ENCODE peak calls at places on chromosomes 6 and 20, in seven cellular contexts. B, S, T, V, C, E and W are unnamed samples.

GRCh38 chr6:111985202-111985731 is 68.6 kb upstream of the CCN6 start:
- DNase-seq in T (peak), C (no peak), B (no peak), S (peak), V (no peak), E (no peak), W (no peak)

GRCh38 chr20:1002682-1003561 is 811 bp upstream of the RSPO4 start:
- DNase-seq in C (no peak), B (no peak), T (no peak), S (no peak), E (no peak), V (peak), W (no peak)

GRCh38 chr20:41245086-41245707 is 72.3 kb downstream of the ZHX3 start:
- DNase-seq in B (no peak), S (no peak), C (no peak), V (no peak), T (no peak), E (no peak), W (no peak)

GRCh38 chr20:20785226-20785625 is 72.8 kb upstream of the RALGAPA2 start:
- DNase-seq in V (no peak), S (no peak), E (no peak), C (no peak), T (no peak), B (no peak), W (no peak)

GRCh38 chr20:46174469-46175126 is 56.5 kb downstream of the CD40 start:
- DNase-seq in C (peak), B (peak), T (peak), S (no peak), E (peak), V (peak), W (peak)

GRCh38 chr6:43934183-43934802 is 164.3 kb downstream of the VEGFA start:
- DNase-seq in V (no peak), C (no peak), E (no peak), B (no peak), T (no peak), S (no peak), W (no peak)

GRCh38 chr6:144115219-144115618 is 19.8 kb upstream of the SF3B5 start:
- DNase-seq in C (no peak), T (no peak), B (no peak), V (no peak), E (no peak), S (no peak), W (no peak)

GRCh38 chr6:109182590-109182989 is 87.3 kb downstream of the CEP57L1 start:
- DNase-seq in V (no peak), B (no peak), T (no peak), S (no peak), E (no peak), C (no peak), W (no peak)

GRCh38 chr6:56536536-56536935 is 106.2 kb downstream of the DST start:
- DNase-seq in V (no peak), C (no peak), T (peak), S (no peak), B (no peak), E (no peak), W (no peak)

GRCh38 chr6:27669278-27669797 is 196.4 kb upstream of the ZNF184 start:
- DNase-seq in S (no peak), E (no peak), B (no peak), V (no peak), T (no peak), C (no peak), W (no peak)

GRCh38 chr6:113363866-113364265 is 493.3 kb upstream of the MARCKS start:
- DNase-seq in C (no peak), B (no peak), S (no peak), E (no peak), T (no peak), V (no peak), W (no peak)

GRCh38 chr6:38638941-38639497 is 710 bp downstream of the BTBD9 start:
- DNase-seq in V (peak), E (peak), S (no peak), B (no peak), T (no peak), C (no peak), W (peak)

GRCh38 chr6:87784690-87785089 is 82.7 kb upstream of the AKIRIN2 start:
- DNase-seq in E (no peak), B (no peak), V (no peak), C (no peak), S (no peak), T (no peak), W (no peak)

GRCh38 chr6:39003072-39003471 is 45.5 kb upstream of the GLP1R start:
- DNase-seq in C (no peak), S (no peak), T (no peak), V (peak), E (peak), B (peak), W (no peak)

GRCh38 chr6:154354265-154354777 is 2.3 kb downstream of the IPCEF1 start:
- DNase-seq in C (no peak), B (no peak), S (no peak), T (no peak), V (no peak), E (no peak), W (no peak)

GRCh38 chr6:81708306-81708705 is 44.2 kb downstream of the TENT5A start:
- DNase-seq in T (peak), C (no peak), E (no peak), B (no peak), S (no peak), V (no peak), W (no peak)

GRCh38 chr6:10259676-10260075 is 155.2 kb downstream of the TFAP2A start:
- DNase-seq in T (no peak), B (no peak), C (no peak), E (no peak), S (no peak), V (no peak), W (no peak)

GRCh38 chr6:24858154-24858801 is 59.6 kb upstream of the ARMH2 start:
- DNase-seq in T (no peak), C (no peak), B (no peak), V (no peak), S (no peak), E (no peak), W (peak)

GRCh38 chr6:109406196-109406595 is 23.9 kb upstream of the CD164 start:
- DNase-seq in C (no peak), S (no peak), B (no peak), T (no peak), E (no peak), V (no peak), W (no peak)

GRCh38 chr6:112576421-112576820 is 229.3 kb downstream of the RFPL4B start:
- DNase-seq in C (no peak), E (no peak), T (peak), B (no peak), V (no peak), S (no peak), W (no peak)

GRCh38 chr6:113031591-113031990 is 684.5 kb downstream of the RFPL4B start:
- DNase-seq in T (no peak), S (no peak), C (no peak), B (no peak), E (no peak), V (no peak), W (no peak)

GRCh38 chr6:157539421-157539822 is 158.4 kb downstream of the ZDHHC14 start:
- DNase-seq in T (no peak), V (no peak), B (no peak), C (no peak), E (no peak), S (no peak), W (no peak)

GRCh38 chr6:6818078-6818639 is 229.6 kb downstream of the LY86 start:
- DNase-seq in V (no peak), B (no peak), C (no peak), S (no peak), T (no peak), E (no peak), W (no peak)

GRCh38 chr20:4875578-4876067 is 125.7 kb downstream of the SLC23A2 start:
- DNase-seq in B (no peak), S (no peak), C (no peak), V (peak), E (no peak), T (no peak), W (no peak)

GRCh38 chr20:22446613-22447447 is 137.5 kb downstream of the FOXA2 start:
- DNase-seq in B (no peak), S (no peak), E (no peak), C (no peak), V (no peak), T (no peak), W (no peak)

GRCh38 chr20:23122959-23123655 is 37.0 kb upstream of the CD93 start:
- DNase-seq in C (no peak), S (no peak), V (no peak), T (no peak), E (no peak), B (no peak), W (no peak)

GRCh38 chr6:48658910-48659309 is 547.9 kb upstream of the PTCHD4 start:
- DNase-seq in C (no peak), B (no peak), T (no peak), V (no peak), E (no peak), S (no peak), W (no peak)

GRCh38 chr6:123462141-123462540 is 174.6 kb downstream of the TRDN start:
- DNase-seq in E (no peak), S (no peak), B (no peak), T (no peak), C (no peak), V (no peak), W (no peak)

GRCh38 chr6:29965873-29966601 is 23.7 kb downstream of the HLA-A start:
- DNase-seq in E (peak), C (peak), S (no peak), V (no peak), T (no peak), B (no peak), W (no peak)

GRCh38 chr6:56297022-56297995 is 49.9 kb upstream of the COL21A1 start:
- DNase-seq in B (no peak), C (no peak), T (no peak), V (no peak), S (no peak), E (no peak), W (no peak)

GRCh38 chr6:52243282-52243893 is 912 bp downstream of the IL17F start:
- DNase-seq in S (no peak), T (no peak), B (no peak), E (no peak), C (no peak), V (no peak), W (peak)

GRCh38 chr20:50658804-50659380 is 32.5 kb downstream of the RIPOR3 start:
- DNase-seq in T (no peak), V (no peak), B (no peak), E (no peak), S (no peak), C (no peak), W (no peak)

GRCh38 chr20:50664248-50664647 is 27.1 kb downstream of the RIPOR3 start:
- DNase-seq in E (no peak), V (no peak), B (no peak), T (no peak), S (no peak), C (peak), W (no peak)

GRCh38 chr20:50666709-50667310 is 24.5 kb downstream of the RIPOR3 start:
- DNase-seq in T (no peak), S (no peak), V (no peak), C (no peak), E (no peak), B (no peak), W (no peak)

GRCh38 chr20:50659975-50660670 is 31.2 kb downstream of the RIPOR3 start:
- DNase-seq in C (no peak), E (no peak), V (no peak), S (no peak), T (no peak), B (no peak), W (no peak)

DNA sequence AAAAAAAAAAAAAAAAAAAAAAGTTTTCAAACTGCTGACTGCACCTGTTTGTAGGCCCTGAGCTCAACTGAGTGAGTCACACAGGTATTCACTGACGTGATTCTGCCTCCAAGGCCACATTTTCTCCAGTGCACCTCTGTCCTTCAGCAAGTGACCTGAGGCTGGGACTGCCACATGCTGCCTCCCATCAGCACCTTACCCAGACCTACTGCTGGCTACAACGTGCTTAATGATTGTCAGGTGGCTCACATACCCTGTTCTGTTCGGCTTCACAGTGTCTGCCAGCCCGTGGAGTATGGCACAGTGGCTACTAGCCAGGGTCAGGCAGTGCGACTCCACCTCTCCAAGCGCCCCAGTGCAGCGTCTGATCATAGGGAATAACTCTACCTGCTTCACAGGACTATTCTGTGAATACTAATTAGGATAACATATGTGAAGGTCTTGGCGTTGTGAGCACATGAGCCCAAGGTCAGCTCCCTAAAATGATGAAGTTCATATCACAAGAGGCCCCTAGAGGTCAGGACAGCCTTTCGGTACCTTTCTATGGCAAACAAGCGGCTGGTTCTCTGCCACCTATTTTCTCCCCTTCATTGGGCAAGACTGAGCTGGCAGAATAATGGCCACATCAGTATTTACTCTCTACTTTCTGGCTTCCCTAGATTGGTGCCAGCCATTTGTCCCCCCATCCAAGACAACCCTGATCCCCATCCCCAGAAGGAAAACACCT is 28.1 kb downstream of the RIPOR3 start:
- DNase-seq in T (no peak), V (no peak), B (no peak), E (no peak), S (no peak), C (peak), W (no peak)
- TF ChIP-seq CTCF in T (peak), V (no peak), B (peak), E (peak), S (no peak), C (peak), W (no peak)

DNA sequence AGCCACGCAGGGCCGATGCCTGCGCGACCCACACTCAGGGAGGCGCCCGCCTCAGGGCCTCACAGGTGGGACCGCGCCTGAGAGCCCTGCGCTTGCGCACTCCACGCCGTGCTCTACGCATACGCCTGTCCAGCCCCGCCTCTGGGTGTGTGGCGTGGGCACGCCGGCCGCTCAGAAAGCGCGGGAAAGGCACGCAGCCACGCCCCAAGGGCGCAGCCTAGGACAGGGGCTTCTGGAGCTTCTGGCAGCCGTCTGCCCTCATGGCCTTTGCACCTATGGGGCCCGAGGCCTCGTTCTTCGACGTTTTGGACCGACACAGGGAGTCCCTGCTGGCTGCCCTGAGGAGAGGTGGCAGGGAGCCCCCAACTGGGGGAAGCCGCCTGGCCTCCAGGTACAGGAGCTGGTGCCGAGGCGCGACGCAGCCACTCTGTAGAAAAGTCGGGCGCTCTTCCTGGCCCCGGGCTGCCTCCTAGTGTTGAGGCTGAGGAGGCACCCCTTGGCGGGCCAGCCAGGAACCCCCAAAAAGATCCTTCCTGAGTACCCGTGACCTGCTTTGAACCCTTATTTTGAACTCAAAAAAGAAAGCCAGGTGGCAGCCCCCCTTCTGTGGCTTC is at the start of gene SPO11:
- DNase-seq in S (no peak), V (peak), C (no peak), E (no peak), B (peak), T (no peak), W (no peak)
- TF ChIP-seq CTCF in S (no peak), V (peak), C (peak), E (no peak), B (peak), T (no peak), W (no peak)

GRCh38 chr20:44154521-44155001 is 32.4 kb downstream of the JPH2 start:
- DNase-seq in S (no peak), B (no peak), T (no peak), C (no peak), V (no peak), E (no peak), W (no peak)
- TF ChIP-seq CTCF in S (no peak), B (no peak), T (no peak), C (no peak), V (no peak), E (no peak), W (no peak)

DNA sequence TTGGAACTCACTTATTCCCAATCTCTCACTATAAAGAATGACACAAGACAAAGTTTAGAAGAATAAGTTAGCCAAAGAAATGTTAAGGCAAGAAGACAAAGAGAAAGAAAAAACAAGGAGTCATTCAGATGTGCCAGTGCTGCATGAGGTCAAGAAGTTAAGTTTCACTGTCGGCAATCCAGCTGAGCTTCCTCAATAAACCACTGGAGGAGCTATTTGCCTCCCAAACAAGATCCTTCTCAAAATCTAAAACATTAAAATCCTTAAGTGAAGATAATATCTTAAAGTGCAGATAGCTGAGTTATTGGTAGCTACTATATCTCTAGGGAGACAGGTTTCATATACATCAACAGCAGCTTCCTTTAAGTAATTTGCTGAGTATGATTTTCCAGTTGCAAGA is 512.3 kb downstream of the HDGFL1 start:
- DNase-seq in V (no peak), S (no peak), E (no peak), B (no peak), T (no peak), C (no peak), W (no peak)
- TF ChIP-seq CTCF in V (peak), S (peak), E (peak), B (peak), T (peak), C (no peak), W (no peak)

GRCh38 chr20:38172344-38172743 is 7.3 kb upstream of the TGM2 start:
- DNase-seq in B (no peak), T (peak), C (no peak), E (no peak), V (no peak), S (no peak), W (no peak)

GRCh38 chr20:38171301-38172010 is 6.4 kb upstream of the TGM2 start:
- DNase-seq in S (no peak), C (no peak), B (no peak), T (no peak), E (no peak), V (no peak), W (no peak)

GRCh38 chr20:38175221-38176030 is 10.4 kb upstream of the TGM2 start:
- DNase-seq in B (no peak), T (no peak), C (no peak), S (no peak), E (no peak), V (peak), W (no peak)

GRCh38 chr20:38170914-38171300 is 5.8 kb upstream of the TGM2 start:
- DNase-seq in C (peak), B (no peak), E (no peak), V (no peak), S (no peak), T (no peak), W (no peak)

GRCh38 chr20:38173237-38174156 is 8.4 kb upstream of the TGM2 start:
- DNase-seq in C (peak), V (no peak), B (no peak), E (no peak), T (peak), S (peak), W (peak)
- TF ChIP-seq CTCF in C (no peak), V (no peak), B (no peak), E (no peak), T (no peak), S (peak), W (no peak)

GRCh38 chr6:19873031-19873430 is 35.9 kb downstream of the ID4 start:
- DNase-seq in S (no peak), V (peak), T (no peak), C (no peak), E (peak), B (no peak), W (no peak)
- TF ChIP-seq CTCF in S (no peak), V (peak), T (no peak), C (no peak), E (peak), B (peak), W (no peak)

DNA sequence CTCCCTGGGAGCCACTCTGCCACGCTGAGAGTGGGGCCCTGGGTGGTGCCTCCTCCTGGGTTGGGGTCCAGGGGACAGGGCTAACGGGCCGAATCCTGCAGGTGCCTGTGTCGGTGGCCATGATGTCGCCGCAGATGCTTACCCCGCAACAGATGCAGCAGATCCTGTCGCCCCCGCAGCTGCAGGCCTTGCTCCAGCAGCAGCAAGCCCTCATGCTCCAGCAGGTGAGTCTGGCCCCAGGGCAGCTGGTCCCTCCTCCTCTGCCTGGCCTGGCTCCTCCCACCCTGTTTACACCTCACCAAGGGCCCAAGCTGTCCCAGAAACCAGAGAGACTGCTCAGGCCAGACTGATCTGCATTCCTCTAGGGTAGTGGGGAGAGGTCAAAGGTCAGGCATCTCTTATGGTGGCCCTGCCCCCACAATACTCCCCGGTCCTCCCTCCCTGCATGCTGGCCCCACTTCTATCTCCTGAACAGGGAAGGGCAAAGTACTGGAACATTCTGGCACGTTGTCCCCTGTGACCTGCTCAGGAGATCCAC is 38.6 kb downstream of the FOXP4 start:
- DNase-seq in E (no peak), T (no peak), V (peak), B (no peak), C (no peak), S (no peak), W (no peak)
- TF ChIP-seq CTCF in E (no peak), T (no peak), V (no peak), B (no peak), C (no peak), S (no peak), W (no peak)